ENCODE peak calls at places on chromosomes 5 and 9, in six cellular contexts. M is tibial artery; S is GM12892; W is T-cell; H is activated T-cell treated with anti-CD3 and anti-CD28 coated beads for 1 hour; T is T-helper 2 cell treated with Interferon-gamma antibody and Interleukin-4, amounts not matched to agents 5 μg/mL and 100 μg/mL, for 36 hours. D is an unnamed sample.

GRCh38 chr9:106875548-106875947 is 12.6 kb downstream of the ZNF462 start:
- DNase-seq in M (no peak), S (no peak), W (no peak), H (no peak), T (no peak), D (no peak)

GRCh38 chr9:124182741-124183140 is 75.0 kb upstream of the NEK6 start:
- DNase-seq in M (no peak), S (no peak), W (no peak), H (no peak), T (no peak), D (no peak)

GRCh38 chr5:66442951-66443445 is 153.2 kb upstream of the MAST4 start:
- DNase-seq in M (peak), S (no peak), W (no peak), H (no peak), T (no peak), D (no peak)

GRCh38 chr5:102048940-102049339 is 247.1 kb downstream of the SLCO4C1 start:
- DNase-seq in M (no peak), S (no peak), W (no peak), H (no peak), T (no peak), D (no peak)

GRCh38 chr9:114184866-114185265 is 29.5 kb downstream of the COL27A1 start:
- DNase-seq in M (no peak), S (no peak), W (no peak), H (no peak), T (no peak), D (no peak)

GRCh38 chr9:136095028-136095494 is at the start of gene NACC2:
- DNase-seq in M (peak), S (no peak), W (no peak), H (no peak), T (peak), D (no peak)

GRCh38 chr9:130327781-130328348 is 62.3 kb downstream of the HMCN2 start:
- DNase-seq in M (no peak), S (no peak), W (no peak), H (no peak), T (no peak), D (no peak)

GRCh38 chr9:1837453-1838084 is 177.6 kb upstream of the SMARCA2 start:
- DNase-seq in M (no peak), S (peak), W (no peak), H (no peak), T (no peak), D (no peak)

GRCh38 chr5:83577036-83577636 is 105.6 kb downstream of the VCAN start:
- DNase-seq in M (no peak), S (no peak), W (no peak), H (no peak), T (no peak), D (no peak)

GRCh38 chr9:265209-265900 is 50.7 kb downstream of the DOCK8 start:
- DNase-seq in M (no peak), S (no peak), W (no peak), H (no peak), T (no peak), D (no peak)

GRCh38 chr5:175275748-175276147 is 168.2 kb downstream of the DRD1 start:
- DNase-seq in M (no peak), S (no peak), W (no peak), H (no peak), T (no peak), D (no peak)

GRCh38 chr5:5270161-5270560 is 130.0 kb downstream of the ADAMTS16 start:
- DNase-seq in M (no peak), S (no peak), W (no peak), H (no peak), T (no peak), D (no peak)

GRCh38 chr5:32713396-32714381 is 2.6 kb downstream of the NPR3 start:
- DNase-seq in M (peak), S (no peak), W (no peak), H (no peak), T (no peak), D (no peak)

GRCh38 chr5:175772747-175773533 is 98.4 kb upstream of the CPLX2 start:
- DNase-seq in M (no peak), S (no peak), W (no peak), H (no peak), T (no peak), D (no peak)

GRCh38 chr9:18255747-18256146 is 218.2 kb upstream of the ADAMTSL1 start:
- DNase-seq in M (no peak), S (no peak), W (no peak), H (no peak), T (no peak), D (no peak)

GRCh38 chr5:55421074-55421529 is 113.3 kb downstream of the MTREX start:
- DNase-seq in M (no peak), S (no peak), W (no peak), H (no peak), T (peak), D (no peak)

GRCh38 chr5:132414634-132415377 is 45.3 kb downstream of the SLC22A5 start:
- DNase-seq in M (no peak), S (no peak), W (no peak), H (no peak), T (no peak), D (no peak)

GRCh38 chr5:130964238-130965192 is 200.5 kb downstream of the HINT1 start:
- DNase-seq in M (no peak), S (no peak), W (no peak), H (no peak), T (no peak), D (no peak)

GRCh38 chr9:133707065-133707760 is 30.9 kb downstream of the SARDH start:
- DNase-seq in M (peak), S (no peak), W (no peak), H (no peak), T (no peak), D (no peak)

GRCh38 chr9:113504725-113505590 is 41.4 kb downstream of the RGS3 start:
- DNase-seq in M (no peak), S (no peak), W (no peak), H (no peak), T (no peak), D (no peak)

GRCh38 chr9:72952914-72953313 is at the start of gene ALDH1A1:
- DNase-seq in M (no peak), S (no peak), W (no peak), H (no peak), T (no peak), D (no peak)

GRCh38 chr5:143870871-143871632 is 59.1 kb downstream of the HMHB1 start:
- DNase-seq in M (no peak), S (no peak), W (no peak), H (no peak), T (no peak), D (no peak)

GRCh38 chr5:43049216-43049615 is 9.1 kb upstream of the ANXA2R start:
- DNase-seq in M (no peak), S (no peak), W (no peak), H (no peak), T (no peak), D (no peak)

D was measured in activated T-helper 2 cell treated with anti-CD3 and anti-CD28 coated beads, Interferon-gamma antibody, Interleukin-2, Interleukin-4, amounts not matched to agents 10 μg/mL and 5 μg/mL and 100 μg/mL, durations not matched to agents 14 hours and 24 hours and 36 hours.